ENCODE peak calls at places on chromosomes 6 and 20, in ten cellular contexts. W is sigmoid colon, I is endothelial cell of umbilical vein, Z is stomach, X is GM12878, R is transverse colon, A is spleen, J is breast epithelium, D is HCT116, G is suprapubic skin. Y is an unnamed sample.

GRCh38 chr6:161109366-161109765 is 117.8 kb downstream of the MAP3K4 start:
- DNase-seq in W (no peak), I (no peak), Z (no peak), X (no peak), R (no peak), A (no peak), J (no peak), D (no peak), G (no peak), Y (no peak)

GRCh38 chr6:122825180-122825579 is 36.1 kb downstream of the SMPDL3A start:
- DNase-seq in W (no peak), I (no peak), Z (no peak), X (no peak), R (no peak), A (no peak), J (no peak), D (no peak), G (no peak), Y (no peak)

GRCh38 chr6:131348572-131348971 is 213.3 kb downstream of the AKAP7 start:
- DNase-seq in W (no peak), I (no peak), Z (no peak), X (no peak), R (no peak), A (no peak), J (no peak), D (no peak), G (no peak), Y (peak)

GRCh38 chr6:1482381-1483166 is 93.2 kb downstream of the FOXF2 start:
- DNase-seq in W (no peak), I (no peak), Z (no peak), X (peak), R (no peak), A (no peak), J (no peak), D (peak), G (no peak), Y (no peak)

GRCh38 chr6:135270676-135271536 is 89.8 kb downstream of the MYB start:
- DNase-seq in W (no peak), I (peak), Z (peak), X (no peak), R (peak), A (no peak), J (peak), D (no peak), G (no peak), Y (no peak)

GRCh38 chr6:112223070-112223861 is 31.1 kb downstream of the LAMA4 start:
- DNase-seq in W (no peak), I (no peak), Z (no peak), X (no peak), R (no peak), A (no peak), J (no peak), D (no peak), G (no peak), Y (no peak)

GRCh38 chr6:14635195-14635594 is 517.6 kb downstream of the CD83 start:
- DNase-seq in W (no peak), I (no peak), Z (peak), X (no peak), R (peak), A (peak), J (no peak), D (no peak), G (no peak), Y (no peak)

GRCh38 chr6:142819603-142820335 is 125.2 kb downstream of the HIVEP2 start:
- DNase-seq in W (no peak), I (peak), Z (no peak), X (peak), R (no peak), A (no peak), J (no peak), D (no peak), G (no peak), Y (no peak)

GRCh38 chr6:156416392-156416791 is 360.8 kb upstream of the ARID1B start:
- DNase-seq in W (no peak), I (no peak), Z (no peak), X (no peak), R (no peak), A (no peak), J (no peak), D (no peak), G (no peak), Y (peak)

GRCh38 chr6:168507297-168507696 is 66.3 kb downstream of the SMOC2 start:
- DNase-seq in W (no peak), I (no peak), Z (no peak), X (no peak), R (no peak), A (no peak), J (no peak), D (no peak), G (no peak), Y (no peak)

GRCh38 chr6:26113570-26113969 is 26.3 kb downstream of the HFE start:
- DNase-seq in W (no peak), I (no peak), Z (no peak), X (no peak), R (no peak), A (no peak), J (no peak), D (no peak), G (no peak), Y (no peak)

GRCh38 chr20:25035924-25036323 is 22.0 kb downstream of the ACSS1 start:
- DNase-seq in W (no peak), I (no peak), Z (no peak), X (no peak), R (no peak), A (no peak), J (no peak), D (no peak), G (no peak), Y (no peak)

GRCh38 chr20:36542019-36542488 is 735 bp downstream of the MYL9 start:
- DNase-seq in W (peak), I (peak), Z (no peak), X (no peak), R (peak), A (peak), J (no peak), D (peak), G (no peak), Y (no peak)

GRCh38 chr20:58216334-58216733 is 12.1 kb downstream of the ANKRD60 start:
- DNase-seq in W (no peak), I (no peak), Z (no peak), X (no peak), R (no peak), A (no peak), J (no peak), D (no peak), G (no peak), Y (no peak)

GRCh38 chr6:149716584-149716983 is 1.3 kb downstream of the LATS1 start:
- DNase-seq in W (no peak), I (peak), Z (no peak), X (no peak), R (no peak), A (no peak), J (no peak), D (no peak), G (no peak), Y (no peak)

DNA sequence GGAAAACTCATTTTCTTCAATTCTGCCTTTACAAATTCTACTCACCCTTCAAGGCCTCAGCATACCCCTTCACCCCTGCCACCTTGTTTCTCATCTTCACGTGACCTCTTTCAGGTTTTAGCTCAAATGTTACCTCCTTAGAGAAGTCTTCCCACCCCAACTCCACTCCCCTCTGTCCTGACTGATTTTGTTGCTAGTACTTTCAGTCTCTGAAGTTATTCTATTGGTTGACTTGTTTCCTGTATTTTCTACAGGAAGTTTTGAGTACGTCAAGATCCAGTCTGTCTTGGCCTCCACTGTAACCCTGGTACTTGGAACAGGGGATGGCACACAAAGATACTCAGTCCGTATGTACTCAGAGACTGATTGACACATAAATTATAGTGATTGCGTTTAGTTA is 296.1 kb downstream of the DHX35 start:
- DNase-seq in W (no peak), I (no peak), Z (no peak), X (no peak), R (no peak), A (no peak), J (no peak), D (no peak), G (no peak), Y (no peak)
- TF ChIP-seq POLR2AphosphoS5 in W (no peak), I (no peak), Z (no peak), X (no peak), R (no peak), A (no peak), J (no peak), D (no peak), G (no peak), Y (no peak)

DNA sequence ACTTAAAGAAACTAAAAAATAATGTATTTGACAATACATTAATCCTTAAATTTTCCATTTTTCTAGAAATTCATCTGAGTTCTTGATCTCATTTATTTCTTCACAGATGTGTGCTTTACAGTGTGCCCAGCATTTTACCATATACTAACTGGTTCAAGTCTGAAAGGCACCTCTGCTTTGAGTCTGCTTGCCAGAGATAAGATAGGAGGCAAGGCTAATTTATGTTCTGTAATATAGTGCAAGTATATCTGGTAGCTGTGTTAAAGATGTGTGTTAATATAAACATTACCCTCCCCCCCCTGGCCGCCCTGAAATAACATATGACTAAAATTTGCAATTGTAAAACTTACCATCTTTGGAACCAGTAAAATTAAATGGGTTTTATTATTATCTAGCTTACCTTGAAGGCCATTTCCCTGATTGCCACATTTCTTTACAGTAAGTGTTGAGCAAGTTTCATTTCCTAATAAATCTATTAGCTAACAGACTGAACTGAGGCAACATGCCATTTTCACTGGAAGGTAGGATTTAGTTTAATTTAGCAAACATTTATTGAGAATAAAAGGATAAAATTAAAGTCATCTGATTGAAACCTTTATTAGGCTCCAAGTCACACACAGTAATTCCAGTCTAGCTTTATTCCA is 2.7 kb downstream of the FBXO9 start:
- DNase-seq in W (no peak), I (no peak), Z (no peak), X (no peak), R (no peak), A (no peak), J (no peak), D (no peak), G (no peak), Y (no peak)
- TF ChIP-seq POLR2A in W (no peak), I (no peak), Z (no peak), X (no peak), R (no peak), A (no peak), J (no peak), D (no peak), G (no peak), Y (no peak)

GRCh38 chr6:46211917-46212316 is 41.1 kb upstream of the ENPP5 start:
- DNase-seq in W (no peak), I (no peak), Z (no peak), X (no peak), R (no peak), A (no peak), J (no peak), D (no peak), G (no peak), Y (no peak)
- TF ChIP-seq CTCF in W (no peak), I (no peak), Z (no peak), X (no peak), R (no peak), A (no peak), J (no peak), D (no peak), G (no peak), Y (no peak)

GRCh38 chr20:19934792-19935491 is 82.2 kb upstream of the NAA20 start:
- DNase-seq in W (peak), I (peak), Z (peak), X (no peak), R (peak), A (no peak), J (peak), D (no peak), G (peak), Y (no peak)
- TF ChIP-seq POLR2AphosphoS5 in W (peak), I (no peak), Z (no peak), X (no peak), R (peak), A (peak), J (peak), D (no peak), G (no peak), Y (peak)

DNA sequence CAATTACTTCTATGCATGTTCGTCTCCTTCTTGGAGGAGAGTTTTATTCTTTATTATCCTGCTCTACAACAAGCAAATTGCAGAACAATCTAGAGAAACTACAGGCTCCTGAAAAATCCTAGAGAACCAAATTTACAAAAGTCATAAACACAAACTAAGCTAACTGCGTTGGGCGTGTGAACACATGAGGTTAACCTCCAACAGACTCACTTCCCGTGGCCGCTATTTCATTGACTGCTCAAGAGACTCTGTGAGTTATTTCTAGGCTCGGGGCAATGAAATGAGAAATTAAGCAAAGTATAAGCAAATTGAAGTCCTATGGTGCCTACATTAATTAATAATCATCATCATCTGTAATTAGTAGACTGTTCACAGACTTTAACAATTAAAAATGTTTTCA is 100.1 kb downstream of the MBOAT1 start:
- DNase-seq in W (no peak), I (no peak), Z (no peak), X (no peak), R (no peak), A (no peak), J (no peak), D (no peak), G (no peak), Y (no peak)
- TF ChIP-seq POLR2A in W (no peak), I (no peak), Z (no peak), X (no peak), R (no peak), A (no peak), J (no peak), D (no peak), G (no peak), Y (no peak)

GRCh38 chr20:47144463-47144862 is 212.0 kb downstream of the ZMYND8 start:
- DNase-seq in W (no peak), I (no peak), Z (no peak), X (no peak), R (no peak), A (no peak), J (no peak), D (no peak), G (no peak), Y (no peak)

GRCh38 chr20:47141941-47142781 is 214.3 kb downstream of the ZMYND8 start:
- DNase-seq in W (no peak), I (no peak), Z (no peak), X (no peak), R (no peak), A (no peak), J (no peak), D (no peak), G (no peak), Y (no peak)

GRCh38 chr20:47142782-47143170 is 213.7 kb downstream of the ZMYND8 start:
- DNase-seq in W (no peak), I (no peak), Z (no peak), X (no peak), R (no peak), A (no peak), J (no peak), D (no peak), G (no peak), Y (no peak)

GRCh38 chr20:47141350-47141921 is 215.1 kb downstream of the ZMYND8 start:
- DNase-seq in W (no peak), I (no peak), Z (no peak), X (no peak), R (no peak), A (no peak), J (no peak), D (no peak), G (no peak), Y (no peak)

GRCh38 chr20:47143658-47144057 is 212.8 kb downstream of the ZMYND8 start:
- DNase-seq in W (no peak), I (no peak), Z (no peak), X (no peak), R (no peak), A (no peak), J (no peak), D (no peak), G (no peak), Y (no peak)
- TF ChIP-seq CTCF in W (no peak), I (no peak), Z (no peak), X (no peak), R (no peak), A (no peak), J (no peak), D (no peak), G (no peak), Y (no peak)

DNA sequence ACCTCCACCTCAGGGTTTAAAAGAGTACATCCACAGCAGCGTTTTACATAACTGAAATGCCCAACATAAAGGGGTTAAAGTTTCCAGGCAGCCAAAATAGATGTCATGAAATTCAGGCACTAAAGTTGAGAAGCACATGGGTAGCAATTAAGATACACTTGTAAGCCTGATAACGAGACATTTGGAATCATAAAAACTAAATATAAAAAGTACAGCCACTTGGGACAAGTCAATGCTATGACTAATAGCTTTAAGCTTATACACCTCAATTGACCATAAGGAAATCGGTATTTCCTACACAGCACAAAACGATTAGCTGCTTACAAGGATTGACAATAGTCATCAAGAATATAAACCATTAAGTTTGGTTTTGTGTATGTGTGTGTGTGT is 11.8 kb downstream of the LOC128125822 start:
- DNase-seq in W (no peak), I (no peak), Z (no peak), X (no peak), R (no peak), A (no peak), J (no peak), D (no peak), G (no peak), Y (no peak)
- TF ChIP-seq POLR2AphosphoS5 in W (no peak), I (no peak), Z (no peak), X (peak), R (no peak), A (no peak), J (no peak), D (peak), G (no peak), Y (no peak)

Y was measured in esophagus muscularis mucosa.